ENCODE peak calls at places on chromosomes 5 and 9, in four cellular contexts. C is uterus, Q is heart left ventricle, I is right lobe of liver. P is an unnamed sample.

GRCh38 chr5:31824886-31825774 is 186.2 kb downstream of the PDZD2 start:
- DNase-seq in C (peak; percentile 58), Q (no peak), I (peak; percentile 46), P (peak; percentile 73)

GRCh38 chr5:54302267-54302687 is 8.1 kb downstream of the ARL15 start:
- DNase-seq in C (no peak), Q (no peak), I (no peak), P (no peak)

GRCh38 chr9:84857224-84857623 is 187.7 kb downstream of the NTRK2 start:
- DNase-seq in C (no peak), Q (no peak), I (no peak), P (no peak)

GRCh38 chr9:128419061-128419925 is 1.4 kb upstream of the CERCAM start:
- DNase-seq in C (peak; percentile 21), Q (no peak), I (no peak), P (peak; percentile 18)

GRCh38 chr5:121315786-121316185 is 535.9 kb upstream of the FTMT start:
- DNase-seq in C (no peak), Q (no peak), I (no peak), P (no peak)

GRCh38 chr9:124257865-124258764 is at the start of gene NEK6:
- DNase-seq in C (no peak), Q (peak; percentile 76), I (peak; percentile 81), P (no peak)

GRCh38 chr9:14096182-14096922 is 217.6 kb downstream of the NFIB start:
- DNase-seq in C (peak; percentile 36), Q (no peak), I (no peak), P (no peak)

GRCh38 chr9:99269429-99269828 is 47.3 kb downstream of the SEC61B start:
- DNase-seq in C (no peak), Q (no peak), I (no peak), P (no peak)

GRCh38 chr9:110133608-110134214 is 74.2 kb downstream of the C9orf152 start:
- DNase-seq in C (no peak), Q (no peak), I (no peak), P (no peak)

GRCh38 chr5:92659246-92659645 is 921.8 kb downstream of the NR2F1-AS1 start:
- DNase-seq in C (no peak), Q (no peak), I (no peak), P (no peak)

GRCh38 chr5:39794511-39794910 is 369.7 kb upstream of the DAB2 start:
- DNase-seq in C (no peak), Q (no peak), I (no peak), P (no peak)

GRCh38 chr5:7763621-7764072 is 87.3 kb downstream of the CFAP90 start:
- DNase-seq in C (no peak), Q (no peak), I (no peak), P (no peak)

GRCh38 chr5:154274828-154275185 is 84.3 kb downstream of the GALNT10 start:
- DNase-seq in C (no peak), Q (no peak), I (no peak), P (no peak)

GRCh38 chr9:2157277-2158105 is 142.3 kb downstream of the SMARCA2 start:
- DNase-seq in C (no peak), Q (no peak), I (no peak), P (peak; percentile 69)

GRCh38 chr5:59401637-59402036 is 491.9 kb downstream of the PDE4D start:
- DNase-seq in C (no peak), Q (no peak), I (no peak), P (no peak)

GRCh38 chr5:56861893-56862485 is 46.6 kb downstream of the MAP3K1 start:
- DNase-seq in C (no peak), Q (no peak), I (no peak), P (no peak)

GRCh38 chr5:1497795-1498622 is 25.8 kb downstream of the LPCAT1 start:
- DNase-seq in C (no peak), Q (no peak), I (no peak), P (no peak)

GRCh38 chr9:95510610-95511231 is 6.0 kb downstream of the PTCH1 start:
- DNase-seq in C (peak; percentile 89), Q (peak; percentile 93), I (peak; percentile 92), P (peak; percentile 95)
- TF ChIP-seq POLR2A in C (peak; percentile 91), Q (peak; percentile 9), I (peak; percentile 90), P (peak; percentile 69)

GRCh38 chr9:121383715-121384114 is 13.7 kb upstream of the STOM start:
- DNase-seq in C (no peak), Q (no peak), I (no peak), P (no peak)

GRCh38 chr9:121390372-121390771 is 20.3 kb upstream of the STOM start:
- DNase-seq in C (no peak), Q (no peak), I (no peak), P (no peak)

GRCh38 chr9:121388140-121388925 is 18.3 kb upstream of the STOM start:
- DNase-seq in C (no peak), Q (no peak), I (no peak), P (no peak)

GRCh38 chr9:121380941-121381340 is 10.9 kb upstream of the STOM start:
- DNase-seq in C (no peak), Q (no peak), I (no peak), P (no peak)

DNA sequence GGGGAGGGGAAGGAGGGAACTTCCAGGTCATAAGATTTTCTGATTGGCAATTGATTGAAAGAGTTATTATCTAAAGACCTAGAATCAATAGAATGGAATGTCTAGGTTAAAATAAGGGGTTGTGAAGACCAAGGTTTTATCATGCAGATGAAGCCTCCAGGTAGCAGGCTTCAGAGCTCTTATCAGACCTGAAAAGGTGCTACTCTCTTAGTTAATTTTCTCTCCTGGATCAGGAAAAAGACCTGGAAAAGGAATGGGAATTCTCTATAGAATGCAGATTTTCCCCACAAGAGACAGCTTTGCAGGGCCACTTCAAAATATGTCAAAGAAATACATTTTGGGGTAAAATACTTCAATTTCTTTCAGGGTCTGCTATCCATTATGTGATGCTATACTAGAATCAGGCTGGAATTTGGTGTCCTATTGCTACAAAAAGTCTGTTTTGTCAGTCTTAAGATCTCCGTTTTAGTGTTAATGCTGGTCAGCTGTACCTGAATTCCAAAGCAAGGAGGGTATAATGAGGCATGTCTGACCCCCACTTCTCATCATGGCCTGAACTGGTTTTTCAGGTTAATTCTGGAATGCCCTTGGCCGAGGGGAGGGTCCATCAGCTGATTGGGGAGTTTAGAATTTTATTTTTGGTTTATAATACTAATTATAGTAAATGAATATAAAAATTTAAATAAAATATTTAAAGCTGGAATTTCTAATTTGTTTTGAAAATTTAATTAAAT is 16.6 kb upstream of the STOM start:
- DNase-seq in C (no peak), Q (no peak), I (no peak), P (no peak)
- H3K4me3 ChIP-seq in C (no peak overlapping the region), Q (no peak overlapping the region), I (no peak overlapping the region), P (no peak overlapping the region)

DNA sequence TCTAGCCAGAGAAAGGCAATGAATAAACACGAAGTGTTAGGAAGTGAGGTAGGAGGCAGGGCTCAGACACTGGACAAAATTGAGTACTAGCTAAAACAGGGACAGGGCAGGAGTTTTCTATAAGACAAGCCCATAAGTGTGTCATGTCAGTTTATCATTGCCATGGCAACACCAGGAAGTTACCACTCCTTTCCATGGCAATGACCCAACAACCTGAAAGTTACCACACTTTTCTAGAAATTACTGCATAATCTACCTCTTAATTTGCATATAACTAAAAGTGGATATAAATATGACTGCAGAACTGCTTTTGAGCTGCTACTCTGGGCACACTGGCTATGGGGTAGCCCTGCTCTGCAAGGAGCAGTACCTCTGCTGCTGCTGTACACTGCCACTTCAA is 442.5 kb upstream of the COX7C start:
- DNase-seq in C (no peak), Q (no peak), I (no peak), P (no peak)
- TF ChIP-seq POLR2A in C (no peak), Q (no peak), I (no peak), P (no peak)

GRCh38 chr5:76851713-76852369 is 2.0 kb downstream of the S100Z start:
- DNase-seq in C (no peak), Q (no peak), I (no peak), P (no peak)

GRCh38 chr5:76852716-76853115 is 2.9 kb downstream of the S100Z start:
- DNase-seq in C (no peak), Q (no peak), I (no peak), P (no peak)

GRCh38 chr5:76845890-76846289 is 3.9 kb upstream of the S100Z start:
- DNase-seq in C (no peak), Q (no peak), I (no peak), P (no peak)

GRCh38 chr5:76850543-76851140 is 828 bp downstream of the S100Z start:
- DNase-seq in C (no peak), Q (no peak), I (no peak), P (no peak)

DNA sequence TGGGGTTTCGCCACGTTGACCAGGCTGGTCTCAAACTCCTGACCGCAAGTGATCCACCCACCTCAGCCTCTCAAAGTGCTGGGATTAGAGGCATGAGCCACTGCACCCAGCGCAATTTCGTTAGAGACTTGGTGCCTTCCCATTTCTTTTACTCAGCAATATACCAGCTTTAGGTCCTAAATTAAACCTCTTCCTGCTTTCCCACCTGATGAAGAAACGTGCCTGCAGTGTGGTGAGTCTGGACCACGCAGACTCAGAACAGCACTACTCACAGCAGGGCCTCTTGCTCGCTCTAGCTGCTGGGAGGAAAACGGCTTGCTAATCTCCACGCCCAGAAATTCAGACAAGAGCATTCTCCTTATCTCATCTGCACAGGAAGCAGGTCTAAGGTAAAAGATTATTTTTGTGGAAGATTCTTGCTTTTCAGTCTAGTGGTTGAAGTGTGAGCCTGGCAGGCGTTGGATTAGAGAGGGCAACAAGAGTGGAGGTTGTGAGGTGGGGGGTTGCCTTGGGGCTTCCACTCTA is at the start of gene S100Z:
- DNase-seq in C (no peak), Q (no peak), I (no peak), P (no peak)
- H3K4me3 ChIP-seq in C (no peak within 1 kb of the TSS), Q (no peak within 1 kb of the TSS), I (no peak within 1 kb of the TSS), P (no peak within 1 kb of the TSS)

GRCh38 chr9:136849038-136849959 is at the start of gene PHPT1:
- DNase-seq in C (peak; percentile 98), Q (peak; percentile 99), I (peak; percentile 99), P (peak; percentile 99)
- TF ChIP-seq POLR2A in C (peak; percentile 85), Q (peak; percentile 71), I (peak; percentile 80), P (peak; percentile 43)

GRCh38 chr9:87771251-87772006 is 45.5 kb downstream of the CTSL start:
- DNase-seq in C (no peak), Q (no peak), I (no peak), P (no peak)

GRCh38 chr9:87765521-87765920 is 39.6 kb downstream of the CTSL start:
- DNase-seq in C (no peak), Q (no peak), I (no peak), P (no peak)

GRCh38 chr9:87766697-87767096 is 40.8 kb downstream of the CTSL start:
- DNase-seq in C (no peak), Q (no peak), I (no peak), P (no peak)

GRCh38 chr9:87770616-87771015 is 44.7 kb downstream of the CTSL start:
- DNase-seq in C (no peak), Q (no peak), I (no peak), P (no peak)
- H3K4me3 ChIP-seq in C (no peak overlapping the region), Q (no peak overlapping the region), I (no peak overlapping the region), P (no peak overlapping the region)

GRCh38 chr9:8890695-8891094 is 1091.1 kb upstream of the DMAC1 start:
- DNase-seq in C (no peak), Q (no peak), I (no peak), P (no peak)

GRCh38 chr9:8888592-8888991 is 1089.0 kb upstream of the DMAC1 start:
- DNase-seq in C (no peak), Q (no peak), I (no peak), P (no peak)

GRCh38 chr9:8883313-8883712 is 1083.7 kb upstream of the DMAC1 start:
- DNase-seq in C (no peak), Q (no peak), I (no peak), P (no peak)

GRCh38 chr9:8889100-8889499 is 1089.5 kb upstream of the DMAC1 start:
- DNase-seq in C (no peak), Q (no peak), I (no peak), P (no peak)

GRCh38 chr9:8887369-8887768 is 1087.8 kb upstream of the DMAC1 start:
- DNase-seq in C (no peak), Q (no peak), I (no peak), P (no peak)
- TF ChIP-seq POLR2A in C (no peak), Q (no peak), I (no peak), P (no peak)